ENCODE peak calls at places on chromosomes 16 and 17, in eight cellular contexts. Y is AG09309, D is right atrium auricular region, C is adrenal gland, O is cardiac fibroblast, H is breast epithelium, M is H1, J is MM.1S. N is an unnamed sample.

GRCh38 chr16:3530371-3530914 is 29.6 kb downstream of the CLUAP1 start:
- DNase-seq in Y (no peak), D (no peak), C (no peak), O (no peak), H (peak; percentile 30), M (no peak), J (no peak), N (no peak)

GRCh38 chr16:77212736-77213541 is 13.7 kb downstream of the SYCE1L start:
- DNase-seq in Y (no peak), D (peak; percentile 61), C (no peak), O (peak; percentile 27), H (peak; percentile 65), M (peak; percentile 92), J (peak; percentile 19), N (peak; percentile 62)

GRCh38 chr17:7328840-7329359 is at the start of gene NEURL4:
- DNase-seq in Y (no peak), D (no peak), C (no peak), O (no peak), H (no peak), M (no peak), J (peak; percentile 28), N (peak; percentile 51)

GRCh38 chr17:71546369-71546864 is 574.4 kb upstream of the SOX9 start:
- DNase-seq in Y (no peak), D (no peak), C (no peak), O (no peak), H (no peak), M (no peak), J (no peak), N (no peak)

GRCh38 chr17:50908860-50909764 is 43.0 kb upstream of the TOB1 start:
- DNase-seq in Y (no peak), D (no peak), C (no peak), O (no peak), H (peak; percentile 92), M (peak; percentile 70), J (no peak), N (no peak)

GRCh38 chr16:1656808-1657617 is 21.1 kb upstream of the JPT2 start:
- DNase-seq in Y (no peak), D (no peak), C (no peak), O (no peak), H (no peak), M (no peak), J (no peak), N (no peak)

GRCh38 chr17:61734012-61734411 is 129.3 kb downstream of the BRIP1 start:
- DNase-seq in Y (no peak), D (no peak), C (no peak), O (no peak), H (no peak), M (no peak), J (no peak), N (no peak)

GRCh38 chr16:890217-890616 is 80.6 kb downstream of the LMF1 start:
- DNase-seq in Y (no peak), D (no peak), C (no peak), O (no peak), H (no peak), M (no peak), J (no peak), N (no peak)

GRCh38 chr16:27690604-27691003 is 140.7 kb downstream of the KATNIP start:
- DNase-seq in Y (no peak), D (no peak), C (no peak), O (peak; percentile 42), H (no peak), M (peak; percentile 77), J (peak; percentile 24), N (peak; percentile 23)

GRCh38 chr17:3497101-3497500 is 21.3 kb downstream of the ASPA start:
- DNase-seq in Y (no peak), D (no peak), C (no peak), O (no peak), H (no peak), M (no peak), J (no peak), N (no peak)

GRCh38 chr16:66250686-66251405 is 115.6 kb upstream of the CDH5 start:
- DNase-seq in Y (no peak), D (peak; percentile 90), C (no peak), O (peak; percentile 78), H (peak; percentile 72), M (no peak), J (no peak), N (no peak)

GRCh38 chr16:29806641-29807425 is 504 bp downstream of the MAZ start:
- DNase-seq in Y (no peak), D (no peak), C (peak; percentile 70), O (peak; percentile 40), H (no peak), M (peak; percentile 79), J (peak; percentile 69), N (peak; percentile 80)

GRCh38 chr16:79801550-79802090 is 201.1 kb upstream of the MAF start:
- DNase-seq in Y (no peak), D (no peak), C (no peak), O (no peak), H (no peak), M (no peak), J (no peak), N (no peak)

GRCh38 chr16:11297492-11298142 is 16.5 kb upstream of the PRM1 start:
- DNase-seq in Y (peak; percentile 25), D (peak; percentile 60), C (peak; percentile 59), O (peak; percentile 18), H (no peak), M (peak; percentile 66), J (peak; percentile 94), N (peak; percentile 93)

GRCh38 chr16:57665541-57665940 is 2.6 kb upstream of the ADGRG3 start:
- DNase-seq in Y (no peak), D (no peak), C (no peak), O (no peak), H (no peak), M (no peak), J (no peak), N (no peak)

GRCh38 chr16:50942143-50942542 is 200.3 kb downstream of the CYLD start:
- DNase-seq in Y (no peak), D (no peak), C (no peak), O (no peak), H (no peak), M (no peak), J (no peak), N (no peak)

GRCh38 chr17:2710075-2710803 is 1.3 kb downstream of the CLUH start:
- DNase-seq in Y (no peak), D (no peak), C (peak; percentile 76), O (no peak), H (no peak), M (no peak), J (no peak), N (no peak)

GRCh38 chr17:46820592-46821450 is 2.3 kb upstream of the WNT3 start:
- DNase-seq in Y (no peak), D (no peak), C (no peak), O (no peak), H (no peak), M (no peak), J (no peak), N (no peak)

GRCh38 chr17:7745748-7746470 is 28.4 kb downstream of the DNAH2 start:
- DNase-seq in Y (peak; percentile 84), D (peak; percentile 71), C (peak; percentile 59), O (peak; percentile 93), H (peak; percentile 34), M (no peak), J (no peak), N (no peak)

GRCh38 chr17:58786586-58787295 is 31.1 kb downstream of the PPM1E start:
- DNase-seq in Y (peak; percentile 45), D (no peak), C (peak; percentile 81), O (peak; percentile 75), H (no peak), M (no peak), J (no peak), N (no peak)

GRCh38 chr17:36496018-36496789 is 9.7 kb downstream of the ZNHIT3 start:
- DNase-seq in Y (no peak), D (no peak), C (no peak), O (no peak), H (no peak), M (no peak), J (no peak), N (no peak)

GRCh38 chr17:60142872-60143499 is 6.8 kb upstream of the CA4 start:
- DNase-seq in Y (peak; percentile 62), D (peak; percentile 84), C (peak; percentile 84), O (peak; percentile 93), H (peak; percentile 78), M (peak; percentile 94), J (peak; percentile 82), N (peak; percentile 82)
- H3K4me3 ChIP-seq in Y (no peak overlapping the region), D (peak overlapping the region; percentile 13), C (no peak overlapping the region), O (peak overlapping the region; percentile 59), H (no peak overlapping the region), M (peak overlapping the region; percentile 34), J (peak overlapping the region; percentile 34), N (no peak overlapping the region)

GRCh38 chr17:73776978-73777567 is 132.8 kb upstream of the SDK2 start:
- DNase-seq in Y (no peak), D (no peak), C (no peak), O (no peak), H (no peak), M (no peak), J (no peak), N (no peak)
- TF ChIP-seq CTCF in Y (no peak), D (no peak), C (no peak), O (no peak), H (no peak), M (no peak), J (no peak), N (no peak)

DNA sequence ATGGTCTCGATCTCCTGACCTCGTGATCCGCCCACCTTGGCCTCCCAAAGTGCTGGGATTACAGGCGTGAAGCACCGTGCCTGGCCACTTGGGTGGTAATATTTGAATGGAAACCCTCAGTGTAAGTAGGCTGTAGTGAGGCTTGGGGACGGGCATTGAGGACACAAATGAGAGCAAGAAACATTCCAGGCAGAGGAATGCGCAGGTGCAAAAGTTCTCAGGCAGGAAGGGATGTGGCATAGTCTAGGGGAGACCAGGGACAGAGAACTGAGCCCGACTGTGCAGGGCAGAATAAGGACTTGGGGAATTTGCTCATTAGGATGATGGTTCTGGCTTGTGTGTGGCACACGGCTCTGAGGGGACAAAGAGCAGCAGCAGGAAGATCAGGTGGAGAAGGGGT is 54.8 kb downstream of the GRB2 start:
- DNase-seq in Y (no peak), D (no peak), C (no peak), O (no peak), H (no peak), M (no peak), J (no peak), N (no peak)
- H3K4me3 ChIP-seq in Y (no peak overlapping the region), D (no peak overlapping the region), C (no peak overlapping the region), O (no peak overlapping the region), H (no peak overlapping the region), M (no peak overlapping the region), J (no peak overlapping the region), N (no peak overlapping the region)

DNA sequence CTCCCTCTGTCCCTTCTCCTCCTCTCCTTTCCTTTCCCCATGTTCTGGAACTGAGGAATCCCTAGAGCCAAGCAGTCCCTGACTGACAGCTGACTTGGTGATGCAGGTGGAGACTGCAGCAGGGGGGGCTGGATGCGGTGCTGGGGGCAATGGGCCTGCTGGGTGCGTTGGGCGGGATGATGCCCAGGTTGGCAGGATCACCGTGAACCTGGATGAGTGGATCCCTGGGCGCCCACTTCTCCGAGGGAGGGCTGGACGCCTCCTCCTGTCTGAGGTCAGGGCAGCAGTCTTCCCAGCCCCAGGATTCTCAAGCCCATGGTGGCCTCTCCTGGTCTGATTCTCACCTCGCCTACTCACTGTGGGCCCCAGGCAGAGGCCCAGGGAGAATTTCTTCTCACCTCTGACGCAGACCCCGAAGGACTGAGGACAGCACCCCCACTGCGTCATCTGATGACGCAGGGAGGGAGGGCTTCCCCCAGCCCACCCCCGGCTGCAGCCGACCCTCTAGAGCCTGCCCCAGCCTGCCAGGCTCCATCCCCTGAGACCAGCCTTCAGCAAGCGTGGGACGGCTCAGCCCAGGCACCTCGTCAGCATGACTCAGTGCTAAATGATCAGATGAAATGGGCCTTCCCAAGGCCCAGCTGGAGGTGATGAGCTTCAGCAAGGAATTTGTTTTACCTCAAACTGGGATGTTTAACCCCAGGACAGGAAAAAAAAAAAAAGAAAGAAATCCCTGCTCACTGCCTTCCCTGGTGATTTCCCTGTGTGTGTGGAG is 188.0 kb upstream of the TNRC6C start:
- DNase-seq in Y (peak; percentile 28), D (peak; percentile 71), C (no peak), O (peak; percentile 71), H (no peak), M (no peak), J (no peak), N (no peak)
- TF ChIP-seq CTCF in Y (no peak), D (no peak), C (no peak), O (no peak), H (no peak), M (no peak), J (no peak), N (no peak)